ENCODE peak calls at places on chromosomes 4 and X, in six cellular contexts. S is NCI-H1092; P is hepatocyte; U is NCI-H1930; D is naive thymus-derived CD8-positive, alpha-beta T cell; W is adipocyte. F is an unnamed sample.

GRCh38 chrX:135981662-135982061 is 3.6 kb upstream of the SLC9A6 start:
- DNase-seq in D (no peak), W (no peak), P (peak; percentile 22), S (no peak), U (no peak), F (no peak)

GRCh38 chrX:281166-281999 is at the start of gene PLCXD1:
- DNase-seq in D (no peak), U (no peak), S (no peak), W (no peak), P (peak; percentile 89), F (no peak)

GRCh38 chr4:159048166-159048886 is 54.6 kb upstream of the RAPGEF2 start:
- DNase-seq in P (peak; percentile 69), U (peak; percentile 67), S (peak; percentile 11), D (no peak), W (peak; percentile 74), F (peak; percentile 44)

GRCh38 chrX:57227691-57228090 is 58.8 kb upstream of the FAAH2 start:
- DNase-seq in W (no peak), P (peak; percentile 12), U (no peak), S (no peak), D (no peak), F (no peak)

GRCh38 chrX:132216806-132217202 is 2.4 kb downstream of the RAP2C start:
- DNase-seq in S (no peak), W (peak; percentile 48), U (no peak), P (peak; percentile 17), D (peak; percentile 50), F (no peak)

GRCh38 chrX:37405954-37406353 is 56.8 kb downstream of the PRRG1 start:
- DNase-seq in P (no peak), W (peak; percentile 67), U (no peak), S (no peak), D (no peak), F (no peak)

GRCh38 chr4:60846678-60847077 is 353.4 kb upstream of the ADGRL3 start:
- DNase-seq in D (no peak), U (no peak), S (no peak), W (no peak), P (no peak), F (no peak)

GRCh38 chr4:90786602-90787001 is 659.4 kb downstream of the CCSER1 start:
- DNase-seq in P (no peak), U (no peak), S (no peak), D (no peak), W (no peak), F (no peak)